ENCODE peak calls at places on chromosomes 11 and 22, in five cellular contexts. I is tibial artery, Y is fibroblast of lung, T is body of pancreas, W is substantia nigra. A is an unnamed sample.

GRCh38 chr11:70270877-70271634 is 566 bp downstream of the PPFIA1 start:
- DNase-seq in Y (peak), W (no peak), T (peak), I (no peak), A (peak)

GRCh38 chr11:120576606-120577005 is 65.1 kb downstream of the GRIK4 start:
- DNase-seq in Y (no peak), I (no peak), W (no peak), T (no peak), A (no peak)

GRCh38 chr11:25860677-25861445 is 471.1 kb upstream of the ANO3 start:
- DNase-seq in T (no peak), W (no peak), Y (peak), I (no peak), A (no peak)

GRCh38 chr22:39092111-39092867 is 4.8 kb upstream of the APOBEC3H start:
- DNase-seq in Y (no peak), T (no peak), W (no peak), I (no peak), A (no peak)

GRCh38 chr11:57427692-57428082 is 766 bp upstream of the SLC43A3 start:
- DNase-seq in Y (peak), W (peak), I (peak), T (peak), A (no peak)

GRCh38 chr11:133007020-133007584 is 525.2 kb downstream of the OPCML start:
- DNase-seq in Y (no peak), I (no peak), W (no peak), T (no peak), A (no peak)

GRCh38 chr11:124807201-124807600 is 7.0 kb upstream of the MSANTD2 start:
- DNase-seq in T (no peak), W (no peak), I (no peak), Y (no peak), A (no peak)

GRCh38 chr22:27093422-27093821 is 436.0 kb downstream of the MIAT start:
- DNase-seq in I (no peak), T (no peak), W (no peak), Y (no peak), A (no peak)

GRCh38 chr22:25061134-25061533 is 108.6 kb downstream of the KIAA1671 start:
- DNase-seq in Y (no peak), T (no peak), W (no peak), I (no peak), A (no peak)

GRCh38 chr11:10622957-10623787 is 54.7 kb upstream of the LYVE1 start:
- DNase-seq in T (no peak), W (no peak), I (peak), Y (no peak), A (no peak)

GRCh38 chr22:26679003-26679629 is 21.7 kb downstream of the MIAT start:
- DNase-seq in Y (peak), I (peak), W (peak), T (peak), A (peak)

GRCh38 chr11:120224386-120224785 is 13.6 kb downstream of the OAF start:
- DNase-seq in I (no peak), T (no peak), W (no peak), Y (no peak), A (no peak)

GRCh38 chr11:92317222-92317621 is 92.6 kb downstream of the FAT3 start:
- DNase-seq in W (no peak), Y (no peak), T (no peak), I (no peak), A (no peak)

GRCh38 chr11:79547256-79547655 is 106.4 kb upstream of the TENM4 start:
- DNase-seq in W (no peak), T (no peak), Y (peak), I (no peak), A (no peak)

GRCh38 chr22:33332538-33332937 is 274.4 kb upstream of the SYN3 start:
- DNase-seq in I (no peak), W (no peak), Y (peak), T (no peak), A (no peak)

GRCh38 chr22:38314992-38315800 is 2.0 kb downstream of the CSNK1E start:
- DNase-seq in Y (peak), W (peak), I (no peak), T (no peak), A (no peak)

GRCh38 chr11:63611395-63611747 is 2.9 kb downstream of the PLAAT3 start:
- DNase-seq in I (no peak), T (no peak), W (no peak), Y (no peak), A (no peak)

GRCh38 chr11:124745835-124746620 is 6.0 kb downstream of the VSIG2 start:
- DNase-seq in Y (no peak), W (no peak), T (no peak), I (no peak), A (no peak)

GRCh38 chr11:128040603-128041002 is 546.8 kb downstream of the ETS1 start:
- DNase-seq in T (no peak), I (no peak), W (no peak), Y (peak), A (no peak)

GRCh38 chr11:64619196-64619595 is 28.2 kb downstream of the SLC22A12 start:
- DNase-seq in Y (no peak), I (no peak), T (no peak), W (no peak), A (no peak)

GRCh38 chr11:94732617-94733292 is 35.4 kb upstream of the AMOTL1 start:
- DNase-seq in I (no peak), Y (peak), T (no peak), W (no peak), A (peak)

GRCh38 chr11:67345949-67346819 is 7.2 kb downstream of the POLD4 start:
- DNase-seq in W (no peak), I (no peak), Y (peak), T (peak), A (peak)

GRCh38 chr11:45778341-45778740 is 26.6 kb upstream of the SLC35C1 start:
- DNase-seq in I (no peak), W (no peak), Y (no peak), T (no peak), A (no peak)

GRCh38 chr11:63839508-63840355 is 822 bp downstream of the MARK2 start:
- DNase-seq in W (no peak), I (no peak), Y (no peak), T (peak), A (peak)

GRCh38 chr11:132895340-132895739 is 637.0 kb downstream of the OPCML start:
- DNase-seq in W (no peak), Y (peak), T (no peak), I (no peak), A (peak)

GRCh38 chr11:69377029-69377952 is 83.3 kb downstream of the MYEOV start:
- DNase-seq in I (no peak), T (no peak), W (no peak), Y (no peak), A (peak)

GRCh38 chr22:35619336-35620094 is 2.4 kb upstream of the MB start:
- DNase-seq in Y (no peak), W (no peak), I (no peak), T (no peak), A (no peak)

GRCh38 chr11:64745523-64746328 is 1.8 kb upstream of the RASGRP2 start:
- DNase-seq in I (peak), Y (peak), W (no peak), T (no peak), A (no peak)

GRCh38 chr11:102946237-102946636 is 9.3 kb downstream of the MMP13 start:
- DNase-seq in I (no peak), T (no peak), W (no peak), Y (no peak), A (no peak)

GRCh38 chr11:86061483-86061882 is 7.4 kb downstream of the PICALM start:
- DNase-seq in T (no peak), W (no peak), I (no peak), Y (no peak), A (no peak)

GRCh38 chr11:86066033-86066432 is 2.9 kb downstream of the PICALM start:
- DNase-seq in W (no peak), I (no peak), T (no peak), Y (no peak), A (no peak)

GRCh38 chr11:86064236-86064803 is 4.6 kb downstream of the PICALM start:
- DNase-seq in I (no peak), W (no peak), Y (peak), T (no peak), A (peak)

GRCh38 chr11:86062719-86063118 is 6.2 kb downstream of the PICALM start:
- DNase-seq in Y (peak), I (no peak), T (no peak), W (no peak), A (no peak)

GRCh38 chr11:86063536-86063935 is 5.3 kb downstream of the PICALM start:
- DNase-seq in I (no peak), T (no peak), W (no peak), Y (peak), A (peak)
- H3K27ac ChIP-seq in I (peak), T (no peak), W (peak), Y (peak), A (peak)

GRCh38 chr11:335779-336665 is 15.4 kb upstream of the IFITM3 start:
- DNase-seq in I (no peak), Y (no peak), T (no peak), W (no peak), A (no peak)
- H3K27ac ChIP-seq in I (peak), Y (no peak), T (no peak), W (peak), A (no peak)

GRCh38 chr22:46574993-46575914 is 37.8 kb upstream of the CELSR1 start:
- DNase-seq in T (peak), W (no peak), Y (no peak), I (no peak), A (peak)
- H3K27ac ChIP-seq in T (peak), W (no peak), Y (no peak), I (no peak), A (no peak)

GRCh38 chr11:75079546-75079945 is 17.1 kb downstream of the OR2AT4 start:
- DNase-seq in T (no peak), Y (no peak), W (no peak), I (no peak), A (no peak)

GRCh38 chr11:75082601-75083216 is 14.0 kb downstream of the OR2AT4 start:
- DNase-seq in I (no peak), W (no peak), Y (no peak), T (no peak), A (no peak)

GRCh38 chr11:75073459-75074190 is 23.1 kb downstream of the OR2AT4 start:
- DNase-seq in I (no peak), W (no peak), Y (no peak), T (no peak), A (no peak)

GRCh38 chr11:75077316-75077715 is 19.4 kb downstream of the OR2AT4 start:
- DNase-seq in T (no peak), W (no peak), Y (no peak), I (no peak), A (peak)

GRCh38 chr11:75078233-75078632 is 18.4 kb downstream of the OR2AT4 start:
- DNase-seq in Y (peak), I (no peak), T (no peak), W (no peak), A (peak)
- H3K27ac ChIP-seq in Y (no peak), I (no peak), T (no peak), W (no peak), A (no peak)

GRCh38 chr11:44626645-44627044 is 61.2 kb downstream of the CD82 start:
- DNase-seq in W (no peak), I (no peak), T (no peak), Y (no peak), A (no peak)
- H3K27ac ChIP-seq in W (peak), I (peak), T (no peak), Y (no peak), A (no peak)

GRCh38 chr22:36811094-36811797 is 5.6 kb downstream of the PVALB start:
- DNase-seq in I (no peak), Y (no peak), W (no peak), T (no peak), A (no peak)

GRCh38 chr22:36809351-36809750 is 7.5 kb downstream of the PVALB start:
- DNase-seq in Y (no peak), T (no peak), W (no peak), I (no peak), A (no peak)

GRCh38 chr22:36807627-36808026 is 9.2 kb downstream of the PVALB start:
- DNase-seq in T (no peak), W (no peak), I (no peak), Y (no peak), A (no peak)

GRCh38 chr22:36806824-36807223 is 10.0 kb downstream of the PVALB start:
- DNase-seq in Y (no peak), I (no peak), T (no peak), W (no peak), A (no peak)

DNA sequence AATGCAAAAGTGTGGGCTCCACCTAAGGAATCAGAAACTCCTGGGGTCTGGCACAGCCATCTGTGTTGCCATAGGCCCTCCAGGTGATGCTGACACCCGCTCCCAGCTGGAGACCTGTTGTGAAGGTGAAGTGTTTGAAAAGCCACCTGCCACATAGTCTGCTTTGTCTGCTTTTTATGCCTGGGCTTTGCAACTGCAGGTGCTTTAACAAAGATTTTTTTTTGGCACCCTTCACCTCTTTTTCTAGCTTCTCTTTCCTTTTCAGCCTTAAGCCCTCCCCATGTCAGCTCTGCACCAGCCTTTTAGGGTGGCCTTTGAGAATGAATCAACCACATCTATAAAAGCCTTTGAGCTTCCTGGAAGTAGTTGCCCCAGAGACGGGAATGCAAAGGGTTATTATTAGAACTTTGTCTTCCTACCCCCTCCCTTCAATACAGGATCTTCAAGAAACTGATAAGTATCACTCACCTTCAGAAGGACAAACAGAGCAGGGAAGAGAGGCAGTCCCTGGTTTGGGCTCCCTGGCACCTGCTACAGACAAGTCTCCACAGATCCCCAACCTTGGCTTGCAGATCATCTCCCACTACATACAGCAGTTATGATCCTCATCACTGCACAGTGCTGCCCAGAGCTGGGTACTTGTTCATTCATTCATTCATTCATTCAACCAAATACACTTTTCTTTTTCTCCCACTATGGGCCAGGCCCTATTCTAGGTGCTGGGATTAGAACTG is 8.1 kb downstream of the PVALB start:
- DNase-seq in T (no peak), I (no peak), W (no peak), Y (no peak), A (no peak)
- H3K27ac ChIP-seq in T (no peak), I (no peak), W (no peak), Y (no peak), A (no peak)

GRCh38 chr11:75344761-75345454 is 6.6 kb downstream of the ARRB1 start:
- DNase-seq in W (no peak), I (no peak), Y (no peak), T (no peak), A (no peak)

GRCh38 chr11:75342966-75343870 is 8.2 kb downstream of the ARRB1 start:
- DNase-seq in Y (no peak), W (no peak), T (peak), I (no peak), A (no peak)

GRCh38 chr11:75345455-75346224 is 5.8 kb downstream of the ARRB1 start:
- DNase-seq in Y (no peak), I (no peak), T (no peak), W (no peak), A (no peak)

GRCh38 chr11:75342231-75342918 is 9.1 kb downstream of the ARRB1 start:
- DNase-seq in Y (no peak), W (no peak), T (peak), I (no peak), A (no peak)

GRCh38 chr11:75344186-75344585 is 7.3 kb downstream of the ARRB1 start:
- DNase-seq in T (no peak), Y (no peak), W (no peak), I (no peak), A (no peak)
- H3K27ac ChIP-seq in T (peak), Y (no peak), W (peak), I (no peak), A (no peak)

GRCh38 chr22:23913306-23913660 is 19.1 kb downstream of the MIF start:
- DNase-seq in Y (no peak), T (no peak), I (no peak), W (no peak), A (no peak)
- H3K27ac ChIP-seq in Y (peak), T (peak), I (peak), W (peak), A (peak)